ENCODE peak calls at places on chromosome 17, in four cellular contexts. O is hepatocyte, G is OCI-LY7, J is SK-N-SH. C is an unnamed sample.

GRCh38 chr17:27343972-27344607 is 50.2 kb downstream of the WSB1 start:
- DNase-seq in O (no peak), J (no peak), G (no peak), C (no peak)

GRCh38 chr17:44385287-44386181 is 3.9 kb downstream of the ITGA2B start:
- DNase-seq in G (peak; percentile 47), O (peak; percentile 89), J (peak; percentile 97), C (peak; percentile 94)

GRCh38 chr17:27756467-27757371 is 43.6 kb downstream of the NOS2 start:
- DNase-seq in O (peak; percentile 69), J (peak; percentile 53), G (peak; percentile 51), C (peak; percentile 64)

GRCh38 chr17:36197389-36197708 is 791 bp upstream of the CCL3L1 start:
- DNase-seq in J (no peak), G (no peak), O (peak; percentile 49), C (no peak)

GRCh38 chr17:13561606-13562270 is 40.0 kb downstream of the HS3ST3A1 start:
- DNase-seq in G (no peak), J (no peak), O (no peak), C (no peak)

GRCh38 chr17:56785396-56785795 is 48.3 kb downstream of the C17orf67 start:
- DNase-seq in O (no peak), J (no peak), G (no peak), C (no peak)

GRCh38 chr17:14143678-14144077 is 74.4 kb downstream of the COX10 start:
- DNase-seq in G (no peak), J (no peak), O (no peak), C (no peak)

GRCh38 chr17:2474371-2474770 is 37.3 kb downstream of the METTL16 start:
- DNase-seq in J (no peak), G (no peak), O (no peak), C (no peak)

GRCh38 chr17:2042355-2042929 is 620 bp downstream of the OVCA2 start:
- DNase-seq in J (peak; percentile 65), O (peak; percentile 77), G (no peak), C (peak; percentile 73)

GRCh38 chr17:4479340-4479981 is 19.2 kb upstream of the SPNS2 start:
- DNase-seq in G (no peak), O (no peak), J (no peak), C (no peak)

GRCh38 chr17:40963838-40964237 is 2.9 kb downstream of the KRT39 start:
- DNase-seq in O (no peak), J (peak; percentile 19), G (peak; percentile 12), C (no peak)

GRCh38 chr17:34584805-34585416 is 5.5 kb downstream of the TMEM132E start:
- DNase-seq in O (peak; percentile 63), J (peak; percentile 75), G (peak; percentile 35), C (peak; percentile 29)

GRCh38 chr17:51036084-51036483 is 84.6 kb downstream of the SPAG9 start:
- DNase-seq in J (no peak), G (no peak), O (no peak), C (no peak)

GRCh38 chr17:14123579-14124278 is 54.4 kb downstream of the COX10 start:
- DNase-seq in J (no peak), G (no peak), O (no peak), C (no peak)

GRCh38 chr17:80924807-80925610 is 66.6 kb upstream of the CHMP6 start:
- DNase-seq in J (no peak), G (no peak), O (no peak), C (no peak)

GRCh38 chr17:17859909-17860760 is 23.3 kb upstream of the SREBF1 start:
- DNase-seq in O (peak; percentile 79), J (peak; percentile 84), G (peak; percentile 73), C (peak; percentile 80)
- TF ChIP-seq CTCF in O (peak; percentile 93), J (peak; percentile 92), G (peak; percentile 98), C (peak; percentile 94)

GRCh38 chr17:73645050-73645871 is 1.0 kb upstream of the SDK2 start:
- DNase-seq in J (peak; percentile 90), G (peak; percentile 50), O (peak; percentile 79), C (peak; percentile 94)
- TF ChIP-seq EZH2phosphoT487 in J (no peak), G (no peak), O (no peak), C (no peak)

GRCh38 chr17:47989159-47989558 is 18.2 kb downstream of the CDK5RAP3 start:
- DNase-seq in G (no peak), O (no peak), J (no peak), C (no peak)

GRCh38 chr17:47983492-47984223 is 12.7 kb downstream of the CDK5RAP3 start:
- DNase-seq in J (no peak), O (no peak), G (no peak), C (no peak)

GRCh38 chr17:47989700-47990099 is 18.8 kb downstream of the CDK5RAP3 start:
- DNase-seq in J (no peak), G (no peak), O (no peak), C (no peak)

GRCh38 chr17:47986520-47986919 is 15.6 kb downstream of the CDK5RAP3 start:
- DNase-seq in O (no peak), G (no peak), J (no peak), C (no peak)

DNA sequence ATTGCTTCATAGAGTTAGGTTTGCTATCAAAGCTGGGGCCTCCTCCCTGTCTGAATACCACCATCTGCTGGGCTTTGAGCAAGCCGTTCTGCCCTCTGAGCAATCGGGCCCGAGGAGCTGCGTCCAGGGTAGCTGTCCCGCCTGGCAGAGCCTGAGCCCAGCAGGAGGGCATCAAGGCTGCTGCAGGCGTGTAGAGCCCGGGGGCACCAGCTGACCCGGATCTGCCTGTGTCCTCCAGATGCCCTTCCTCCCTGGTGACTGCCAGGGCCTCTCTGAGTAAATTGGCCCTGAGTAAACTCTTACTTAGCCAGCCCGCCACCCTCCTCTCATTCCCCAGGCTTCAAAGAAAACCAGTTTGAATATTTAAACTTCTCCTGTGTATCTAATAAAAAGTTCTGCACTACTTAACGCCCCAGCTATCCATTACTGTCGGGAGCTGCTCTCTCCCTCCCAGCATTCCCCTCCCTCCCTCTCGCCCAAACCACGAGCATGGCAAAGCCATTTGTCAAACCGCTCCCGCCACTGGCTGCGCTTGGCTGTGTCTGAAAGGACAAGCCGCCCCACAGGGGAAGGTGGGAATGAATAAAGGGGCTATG is 16.4 kb downstream of the CDK5RAP3 start:
- DNase-seq in O (peak; percentile 45), J (peak; percentile 87), G (no peak), C (peak; percentile 91)
- TF ChIP-seq CTCF in O (no peak), J (no peak), G (no peak), C (no peak)

GRCh38 chr17:67245694-67246397 is 850 bp upstream of the HELZ start:
- DNase-seq in J (peak; percentile 93), O (peak; percentile 74), G (peak; percentile 45), C (peak; percentile 94)
- TF ChIP-seq EZH2phosphoT487 in J (no peak), O (no peak), G (no peak), C (peak; percentile 25)

C was measured in neural progenitor cell.